ENCODE peak calls at places on chromosomes 3 and 15, in eight cellular contexts. T is upper lobe of right lung, B is cardiac muscle cell, D is tibial artery, S is right atrium auricular region, X is endothelial cell of umbilical vein, E is left ventricle myocardium inferior, O is GM23338. N is an unnamed sample. For H3K4me1, the result is how much of the 10 kb centered on the place peaks cover.

GRCh38 chr3:182490601-182491485 is 302.5 kb upstream of the ATP11B start:
- DNase-seq in T (no peak), B (peak), D (no peak), S (no peak), X (peak), E (no peak), O (peak), N (no peak)

GRCh38 chr15:40238481-40238926 is 359 bp upstream of the PAK6 start:
- DNase-seq in T (peak), B (no peak), D (no peak), S (peak), X (no peak), E (no peak), O (peak), N (no peak)

GRCh38 chr3:16484216-16484615 is 29.3 kb downstream of the RFTN1 start:
- DNase-seq in T (no peak), B (peak), D (no peak), S (no peak), X (peak), E (no peak), O (no peak), N (no peak)

GRCh38 chr3:15726043-15726442 is 71.7 kb downstream of the ANKRD28 start:
- DNase-seq in T (no peak), B (no peak), D (no peak), S (no peak), X (no peak), E (no peak), O (peak), N (no peak)

GRCh38 chr3:30945291-30945690 is 50.8 kb upstream of the GADL1 start:
- DNase-seq in T (no peak), B (no peak), D (no peak), S (no peak), X (no peak), E (no peak), O (no peak), N (no peak)

GRCh38 chr15:56835598-56836275 is 82.7 kb upstream of the TCF12 start:
- DNase-seq in T (no peak), B (peak), D (no peak), S (no peak), X (no peak), E (no peak), O (no peak), N (no peak)

GRCh38 chr3:198080521-198081384 is 120.7 kb downstream of the LMLN start:
- DNase-seq in T (peak), B (peak), D (peak), S (no peak), X (peak), E (peak), O (peak), N (peak)

GRCh38 chr3:168034152-168034928 is 61.4 kb downstream of the GOLIM4 start:
- DNase-seq in T (no peak), B (peak), D (no peak), S (no peak), X (no peak), E (no peak), O (no peak), N (no peak)

GRCh38 chr15:75620776-75621536 is 4.6 kb downstream of the SNUPN start:
- DNase-seq in T (peak), B (peak), D (peak), S (peak), X (peak), E (peak), O (no peak), N (no peak)

GRCh38 chr3:134406331-134407246 is 32.3 kb upstream of the AMOTL2 start:
- DNase-seq in T (peak), B (peak), D (no peak), S (no peak), X (peak), E (peak), O (peak), N (peak)

GRCh38 chr3:35648347-35648746 is 9.0 kb downstream of the ARPP21 start:
- DNase-seq in T (no peak), B (peak), D (no peak), S (no peak), X (no peak), E (no peak), O (no peak), N (no peak)

GRCh38 chr3:8882617-8883016 is 80.7 kb downstream of the RAD18 start:
- DNase-seq in T (no peak), B (no peak), D (no peak), S (no peak), X (no peak), E (no peak), O (no peak), N (no peak)

GRCh38 chr3:156745766-156746165 is 71.4 kb downstream of the TIPARP start:
- DNase-seq in T (no peak), B (no peak), D (no peak), S (no peak), X (no peak), E (no peak), O (peak), N (no peak)

GRCh38 chr3:173617490-173617889 is 219.9 kb downstream of the NLGN1 start:
- DNase-seq in T (peak), B (no peak), D (peak), S (no peak), X (no peak), E (peak), O (no peak), N (no peak)

GRCh38 chr15:61063875-61064320 is 165.2 kb downstream of the RORA start:
- DNase-seq in T (no peak), B (no peak), D (no peak), S (no peak), X (no peak), E (no peak), O (no peak), N (no peak)

GRCh38 chr3:155352900-155353490 is 59.5 kb upstream of the STRIT1 start:
- DNase-seq in T (no peak), B (peak), D (no peak), S (no peak), X (peak), E (no peak), O (peak), N (no peak)

GRCh38 chr3:49462222-49462621 is 7.8 kb upstream of the DAG1 start:
- DNase-seq in T (no peak), B (peak), D (no peak), S (no peak), X (no peak), E (no peak), O (no peak), N (peak)

GRCh38 chr15:95557226-95558046 is 773.1 kb upstream of the NR2F2 start:
- DNase-seq in T (no peak), B (peak), D (peak), S (no peak), X (peak), E (no peak), O (no peak), N (no peak)

GRCh38 chr3:171994646-171995441 is 44.5 kb upstream of the FNDC3B start:
- DNase-seq in T (no peak), B (peak), D (no peak), S (no peak), X (no peak), E (no peak), O (no peak), N (no peak)

GRCh38 chr15:71508081-71508682 is 302.2 kb upstream of the NR2E3 start:
- DNase-seq in T (no peak), B (no peak), D (no peak), S (no peak), X (no peak), E (no peak), O (no peak), N (no peak)

GRCh38 chr15:62858343-62858742 is 184.2 kb upstream of the TPM1 start:
- DNase-seq in T (no peak), B (no peak), D (no peak), S (no peak), X (peak), E (no peak), O (no peak), N (peak)

DNA sequence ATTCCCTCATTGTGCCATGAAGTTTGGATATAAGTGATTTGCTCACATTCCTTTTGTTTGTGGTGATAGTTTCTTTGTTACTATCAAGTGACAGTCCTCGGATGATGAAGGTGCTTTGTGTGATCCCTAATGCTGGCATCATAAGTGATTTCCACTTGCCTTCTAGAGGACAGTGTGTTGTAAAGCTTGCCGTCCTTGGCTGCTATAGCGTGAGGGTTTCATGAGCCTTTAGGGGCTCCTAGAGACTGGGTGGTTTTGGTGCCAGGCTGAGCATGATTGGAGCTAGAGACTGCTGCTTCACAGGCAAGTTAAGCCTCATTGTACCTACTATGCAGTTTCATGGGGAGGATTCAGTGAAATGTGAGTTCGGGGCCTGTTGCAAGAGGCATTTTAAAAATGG is 12.4 kb downstream of the SNRK start:
- DNase-seq in T (no peak), B (no peak), D (no peak), S (no peak), X (no peak), E (no peak), O (no peak), N (no peak)
- H3K4me1 ChIP-seq in T (half or more), B (under half), D (under half), S (under half), X (under half), E (half or more), O (under half), N (under half)

GRCh38 chr15:84658080-84658787 is at the start of gene NMB:
- DNase-seq in T (peak), B (peak), D (peak), S (peak), X (peak), E (peak), O (peak), N (peak)
- H3K4me3 ChIP-seq in T (peak), B (peak), D (peak), S (peak), X (peak), E (peak), O (peak), N (peak)

DNA sequence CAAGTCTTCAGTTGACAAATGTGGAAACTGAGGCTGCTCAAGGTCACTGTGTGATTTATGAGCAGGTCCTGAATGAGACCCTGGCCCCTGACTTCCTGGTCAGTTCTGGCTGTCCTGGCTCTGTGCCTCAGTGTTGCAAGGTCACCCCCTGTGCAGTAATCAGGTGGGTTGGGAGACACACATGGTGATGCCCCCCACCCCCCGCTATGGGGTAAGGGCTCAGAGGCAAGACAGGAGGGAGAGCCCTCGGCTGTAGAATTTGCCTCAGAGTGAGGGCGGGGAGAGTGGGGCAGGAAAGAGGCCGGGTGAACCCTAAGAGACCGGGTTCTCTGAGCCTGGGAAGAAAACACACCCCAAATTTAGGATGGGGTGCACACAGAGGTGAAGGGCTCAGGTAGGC is 98.5 kb downstream of the MEGF11 start:
- DNase-seq in T (no peak), B (no peak), D (no peak), S (no peak), X (no peak), E (no peak), O (no peak), N (no peak)
- H3K4me1 ChIP-seq in T (under half), B (under half), D (under half), S (under half), X (under half), E (under half), O (under half), N (under half)

GRCh38 chr3:42700366-42701288 is 2.0 kb downstream of the HHATL start:
- DNase-seq in T (no peak), B (no peak), D (peak), S (peak), X (no peak), E (no peak), O (no peak), N (no peak)
- H3K4me3 ChIP-seq in T (no peak), B (no peak), D (no peak), S (peak), X (no peak), E (peak), O (no peak), N (no peak)

GRCh38 chr3:23746473-23746872 is 59.3 kb upstream of the UBE2E1 start:
- DNase-seq in T (no peak), B (no peak), D (no peak), S (no peak), X (no peak), E (no peak), O (peak), N (peak)

GRCh38 chr3:23750573-23751484 is 54.9 kb upstream of the UBE2E1 start:
- DNase-seq in T (no peak), B (no peak), D (no peak), S (no peak), X (no peak), E (no peak), O (no peak), N (peak)

GRCh38 chr3:23749589-23749988 is 56.2 kb upstream of the UBE2E1 start:
- DNase-seq in T (no peak), B (no peak), D (no peak), S (no peak), X (no peak), E (no peak), O (no peak), N (no peak)

GRCh38 chr3:23747841-23748240 is 57.9 kb upstream of the UBE2E1 start:
- DNase-seq in T (no peak), B (no peak), D (no peak), S (no peak), X (no peak), E (no peak), O (no peak), N (no peak)

DNA sequence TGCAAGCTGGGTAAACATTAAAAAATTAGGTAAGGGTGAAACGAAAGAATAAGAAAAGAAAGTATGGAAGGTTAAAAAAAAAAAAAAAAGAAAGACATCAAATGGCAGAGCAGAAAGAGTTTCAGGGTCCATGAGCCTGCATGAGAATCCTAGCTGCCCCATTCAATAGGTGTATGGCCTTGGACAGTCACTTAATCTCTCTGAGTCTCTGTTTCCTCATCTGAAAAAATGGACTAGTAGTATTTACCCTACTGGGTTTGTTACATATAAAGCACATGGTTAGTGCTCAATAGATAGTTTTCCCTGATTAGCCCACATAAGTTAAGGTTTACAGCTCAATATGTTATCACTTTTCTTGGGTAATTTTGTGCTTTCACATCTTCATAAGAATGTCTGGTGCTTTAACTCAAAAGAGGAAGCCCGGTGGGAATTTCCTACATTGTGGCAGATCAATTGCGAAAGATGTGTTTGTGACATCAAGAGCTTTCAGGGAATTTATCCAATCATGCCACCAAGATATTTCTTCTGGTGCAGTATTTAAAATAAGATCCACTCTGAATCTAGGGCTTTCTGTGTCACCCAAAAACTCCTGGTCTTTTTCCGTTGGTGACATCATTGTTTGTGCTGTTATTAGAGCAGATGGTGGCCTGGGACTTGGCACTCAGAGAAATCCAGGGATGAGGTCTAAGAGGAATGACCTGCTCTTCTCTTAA is 57.2 kb upstream of the UBE2E1 start:
- DNase-seq in T (no peak), B (peak), D (no peak), S (no peak), X (no peak), E (no peak), O (no peak), N (no peak)
- H3K4me1 ChIP-seq in T (under half), B (under half), D (under half), S (under half), X (under half), E (under half), O (half or more), N (under half)

DNA sequence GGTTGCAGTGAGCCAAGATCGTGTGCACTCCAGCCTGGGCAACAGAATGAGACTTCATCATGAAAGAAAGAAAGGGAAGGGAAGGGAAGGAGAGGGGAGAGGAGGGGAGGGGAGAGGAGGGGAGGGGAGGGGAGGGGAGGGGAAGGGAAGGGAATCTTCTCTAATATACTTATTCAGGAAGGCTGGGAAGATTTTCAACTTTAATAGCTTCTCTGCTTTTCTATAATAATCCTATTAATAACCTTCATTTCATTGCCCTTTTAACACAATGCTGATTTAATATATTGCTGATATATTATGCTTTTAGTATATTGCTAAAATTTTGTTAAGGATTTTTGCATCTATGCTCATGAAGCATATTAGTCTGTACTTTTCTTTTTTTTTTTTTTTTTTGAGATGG is 23.4 kb upstream of the RNF7 start:
- DNase-seq in T (no peak), B (no peak), D (no peak), S (no peak), X (no peak), E (no peak), O (no peak), N (no peak)
- H3K4me3 ChIP-seq in T (no peak), B (no peak), D (no peak), S (no peak), X (no peak), E (no peak), O (no peak), N (no peak)

DNA sequence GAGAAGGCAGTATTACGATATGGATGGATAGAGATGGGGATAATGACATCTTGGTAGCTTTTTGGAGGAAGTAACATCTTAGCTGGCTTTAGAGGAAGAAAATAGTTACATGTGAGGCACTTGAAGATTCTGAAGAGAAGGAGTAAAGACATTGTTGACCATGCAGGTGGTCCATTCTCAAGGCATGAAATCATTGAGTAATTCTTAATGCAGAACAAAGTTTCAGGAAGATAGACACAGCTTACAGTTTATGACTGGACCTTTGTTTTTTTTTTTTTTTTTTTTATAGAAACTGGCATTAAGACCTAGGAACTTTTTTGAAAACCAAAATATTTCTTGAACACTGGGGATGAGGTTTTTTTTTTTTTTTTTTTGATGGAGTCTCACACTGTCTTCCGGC is 28.3 kb downstream of the MBNL1 start:
- DNase-seq in T (no peak), B (no peak), D (no peak), S (no peak), X (no peak), E (no peak), O (no peak), N (no peak)
- H3K4me1 ChIP-seq in T (half or more), B (under half), D (under half), S (under half), X (under half), E (half or more), O (under half), N (under half)

N was measured in endodermal cell.